ENCODE peak calls at places on chromosomes 4 and X, in six cellular contexts. Y, R, W, E, S and O are unnamed samples.

GRCh38 chr4:26140150-26140898 is 180.5 kb upstream of the RBPJ start:
- DNase-seq in S (no peak), Y (peak; percentile 59), E (peak; percentile 9), W (peak; percentile 67), R (no peak), O (peak; percentile 80)

GRCh38 chr4:26856906-26857277 is 3.7 kb upstream of the STIM2 start:
- DNase-seq in E (no peak), S (no peak), W (no peak), R (no peak), Y (no peak), O (no peak)

GRCh38 chr4:105878668-105879067 is 16.6 kb upstream of the NPNT start:
- DNase-seq in S (no peak), R (no peak), Y (no peak), E (no peak), W (no peak), O (no peak)

GRCh38 chrX:129577473-129577872 is 37.4 kb downstream of the OCRL start:
- DNase-seq in S (no peak), Y (peak; percentile 83), E (peak; percentile 64), R (no peak), W (peak; percentile 21), O (no peak)

GRCh38 chr4:142353149-142353738 is 492.9 kb downstream of the INPP4B start:
- DNase-seq in E (peak; percentile 5), W (no peak), Y (peak; percentile 80), R (no peak), S (no peak), O (no peak)

GRCh38 chr4:36024901-36025610 is 219.3 kb downstream of the ARAP2 start:
- DNase-seq in R (no peak), W (no peak), E (no peak), Y (no peak), S (no peak), O (no peak)

GRCh38 chr4:47484169-47484568 is 906 bp upstream of the ATP10D start:
- DNase-seq in S (no peak), W (no peak), E (no peak), Y (no peak), R (no peak), O (no peak)

GRCh38 chrX:52983526-52983925 is 25.2 kb upstream of the FAM156A start:
- DNase-seq in Y (no peak), W (no peak), E (no peak), R (no peak), S (no peak), O (peak; percentile 19)

GRCh38 chr4:156193116-156193515 is 239.4 kb upstream of the CTSO start:
- DNase-seq in R (no peak), S (no peak), W (no peak), E (no peak), Y (peak; percentile 17), O (no peak)

GRCh38 chr4:88659061-88659889 is 38.4 kb downstream of the NAP1L5 start:
- DNase-seq in E (peak; percentile 41), W (peak; percentile 54), Y (peak; percentile 77), R (no peak), S (no peak), O (peak; percentile 70)

GRCh38 chr4:182261651-182262223 is 18.5 kb downstream of the TENM3 start:
- DNase-seq in W (no peak), R (no peak), S (no peak), Y (no peak), E (no peak), O (no peak)

GRCh38 chr4:44679060-44679459 is 840 bp downstream of the GUF1 start:
- DNase-seq in R (no peak), Y (no peak), W (no peak), S (no peak), E (peak; percentile 7), O (no peak)

GRCh38 chr4:89305712-89306437 is 1.7 kb downstream of the GPRIN3 start:
- DNase-seq in E (no peak), S (no peak), Y (no peak), W (no peak), R (no peak), O (no peak)

GRCh38 chr4:152460488-152460887 is 75.4 kb downstream of the FBXW7 start:
- DNase-seq in S (no peak), E (no peak), W (no peak), R (no peak), Y (peak; percentile 78), O (no peak)

GRCh38 chrX:107168259-107168658 is 38.0 kb downstream of the NUP62CL start:
- DNase-seq in R (no peak), W (no peak), Y (no peak), S (no peak), E (peak; percentile 68), O (no peak)

GRCh38 chrX:47638816-47639215 is 9.1 kb upstream of the CFP start:
- DNase-seq in R (no peak), S (no peak), E (no peak), W (no peak), Y (no peak), O (no peak)

GRCh38 chr4:3791910-3792542 is 25.8 kb downstream of the ADRA2C start:
- DNase-seq in W (no peak), E (peak; percentile 49), Y (peak; percentile 8), S (peak; percentile 64), R (no peak), O (no peak)

GRCh38 chrX:23727206-23727605 is 15.9 kb downstream of the ACOT9 start:
- DNase-seq in W (no peak), E (no peak), Y (no peak), R (no peak), S (no peak), O (no peak)

GRCh38 chr4:6546681-6547447 is 28.1 kb upstream of the MAN2B2 start:
- DNase-seq in S (no peak), Y (peak; percentile 72), E (peak; percentile 79), W (peak; percentile 34), R (no peak), O (no peak)

GRCh38 chr4:152819026-152819645 is 39.4 kb downstream of the ARFIP1 start:
- DNase-seq in Y (no peak), E (no peak), R (no peak), S (no peak), W (no peak), O (no peak)

GRCh38 chr4:186765673-186766546 is 42.3 kb upstream of the FAT1 start:
- DNase-seq in W (no peak), S (no peak), R (no peak), E (no peak), Y (no peak), O (no peak)

GRCh38 chrX:84240848-84241565 is 53.0 kb upstream of the RPS6KA6 start:
- DNase-seq in E (no peak), S (no peak), R (no peak), Y (peak; percentile 19), W (no peak), O (no peak)

GRCh38 chr4:82715731-82716617 is 82.6 kb downstream of the SCD5 start:
- DNase-seq in S (no peak), E (no peak), W (no peak), Y (peak; percentile 70), R (no peak), O (no peak)

GRCh38 chrX:14357314-14357713 is 172.0 kb upstream of the GLRA2 start:
- DNase-seq in R (no peak), Y (no peak), W (no peak), E (no peak), S (no peak), O (no peak)

GRCh38 chrX:16251782-16252181 is 84.5 kb downstream of the MAGEB17 start:
- DNase-seq in Y (no peak), R (no peak), E (no peak), W (no peak), S (no peak), O (no peak)

GRCh38 chrX:56733459-56734046 is 4.5 kb downstream of the NBDY start:
- DNase-seq in S (no peak), E (peak; percentile 11), W (peak; percentile 61), Y (peak; percentile 47), R (peak; percentile 61), O (peak; percentile 71)

GRCh38 chrX:129139837-129140679 is 383.2 kb downstream of the SMARCA1 start:
- DNase-seq in R (no peak), W (no peak), E (no peak), S (no peak), Y (no peak), O (no peak)

GRCh38 chr4:119209586-119209985 is 2.9 kb upstream of the USP53 start:
- DNase-seq in Y (no peak), E (no peak), R (no peak), W (no peak), S (no peak), O (no peak)

GRCh38 chr4:119211856-119212250 is 660 bp upstream of the USP53 start:
- DNase-seq in E (no peak), R (no peak), S (no peak), W (no peak), Y (no peak), O (no peak)

GRCh38 chr4:119212964-119213606 is 572 bp downstream of the USP53 start:
- DNase-seq in E (peak; percentile 82), S (peak; percentile 78), W (peak; percentile 86), R (peak; percentile 84), Y (peak; percentile 94), O (peak; percentile 95)

GRCh38 chr4:119210760-119211159 is 1.8 kb upstream of the USP53 start:
- DNase-seq in E (no peak), W (no peak), R (no peak), S (no peak), Y (peak; percentile 68), O (no peak)

GRCh38 chr4:119212251-119212963 is at the start of gene USP53:
- DNase-seq in R (peak; percentile 99), S (peak; percentile 99), Y (peak; percentile 97), E (peak; percentile 98), W (peak; percentile 98), O (peak; percentile 99)
- TF ChIP-seq POLR2A in R (peak; percentile 87), S (peak; percentile 84), Y (peak; percentile 97), E (peak; percentile 97), W (peak; percentile 97), O (peak; percentile 74)

GRCh38 chr4:125316781-125317525 is 2.2 kb downstream of the FAT4 start:
- DNase-seq in Y (peak; percentile 35), W (peak; percentile 28), R (peak; percentile 43), S (no peak), E (no peak), O (peak; percentile 76)
- TF ChIP-seq CTCF in Y (peak; percentile 22), W (peak; percentile 5), R (no peak), S (no peak), E (no peak), O (no peak)

GRCh38 chr4:145939241-145939640 is 618 bp upstream of the ZNF827 start:
- DNase-seq in E (no peak), W (no peak), Y (peak; percentile 26), R (no peak), S (no peak), O (no peak)

GRCh38 chr4:145937990-145938611 is 522 bp downstream of the ZNF827 start:
- DNase-seq in Y (peak; percentile 27), W (peak; percentile 21), S (no peak), R (peak; percentile 26), E (no peak), O (no peak)

GRCh38 chr4:145939856-145940255 is 1.2 kb upstream of the ZNF827 start:
- DNase-seq in W (no peak), R (no peak), Y (peak; percentile 75), E (no peak), S (no peak), O (no peak)

GRCh38 chr4:145937021-145937861 is 1.4 kb downstream of the ZNF827 start:
- DNase-seq in S (peak; percentile 67), W (peak; percentile 74), Y (peak; percentile 57), R (peak; percentile 80), E (peak; percentile 8), O (peak; percentile 85)

GRCh38 chr4:145938618-145939177 is at the start of gene ZNF827:
- DNase-seq in R (peak; percentile 72), Y (peak; percentile 74), S (no peak), E (no peak), W (peak; percentile 63), O (peak; percentile 84)
- TF ChIP-seq POLR2A in R (peak; percentile 33), Y (no peak), S (no peak), E (no peak), W (peak; percentile 29), O (no peak)

GRCh38 chr4:93751410-93751809 is 77.1 kb upstream of the ATOH1 start:
- DNase-seq in Y (no peak), R (no peak), E (no peak), W (no peak), S (no peak), O (no peak)
- TF ChIP-seq CTCF in Y (no peak), R (no peak), E (no peak), W (no peak), S (no peak), O (no peak)